ENCODE peak calls at places on chromosomes 2 and 18, in four cellular contexts. N is frontal cortex, F is Right ventricle myocardium superior, M is left ventricle myocardium superior. Y is an unnamed sample.

GRCh38 chr18:49849331-49850217 is 36.2 kb upstream of the ACAA2 start:
- DNase-seq in N (no peak), F (no peak), M (peak; percentile 47), Y (peak; percentile 71)

GRCh38 chr18:77897606-77898005 is 648.0 kb downstream of the GALR1 start:
- DNase-seq in N (no peak), M (no peak), F (no peak), Y (no peak)

GRCh38 chr2:143083636-143084035 is 45.6 kb upstream of the ARHGAP15 start:
- DNase-seq in F (no peak), N (no peak), M (no peak), Y (peak; percentile 74)

GRCh38 chr18:5534845-5535244 is 9.0 kb downstream of the EPB41L3 start:
- DNase-seq in F (no peak), M (no peak), N (no peak), Y (no peak)

GRCh38 chr2:122414911-122415310 is 659.5 kb downstream of the TSN start:
- DNase-seq in F (no peak), N (no peak), M (no peak), Y (no peak)

GRCh38 chr18:67380867-67381266 is 135.7 kb downstream of the DSEL start:
- DNase-seq in N (no peak), M (no peak), F (no peak), Y (no peak)

GRCh38 chr2:182018218-182018617 is 32.6 kb downstream of the PPP1R1C start:
- DNase-seq in F (no peak), N (no peak), M (no peak), Y (peak; percentile 24)

GRCh38 chr2:70528276-70528675 is 25.4 kb downstream of the TGFA start:
- DNase-seq in F (no peak), N (no peak), M (no peak), Y (no peak)

GRCh38 chr2:152413228-152414030 is 78.5 kb downstream of the FMNL2 start:
- DNase-seq in F (no peak), N (no peak), M (no peak), Y (peak; percentile 48)

Y was measured in AG10803.